ENCODE peak calls at places on chromosomes 12 and 14, in seven cellular contexts. G is K562, V is A549, H is HCT116, N is GM12878, U is HepG2, S is endothelial cell of umbilical vein. D is an unnamed sample.

GRCh38 chr14:40762685-40763084 is 844.0 kb upstream of the LRFN5 start:
- DNase-seq in H (no peak), V (no peak), G (no peak), S (no peak), U (no peak), N (no peak), D (no peak)

GRCh38 chr12:44525806-44526654 is 350.1 kb downstream of the NELL2 start:
- DNase-seq in G (no peak), U (peak; percentile 39), H (no peak), S (no peak), N (no peak), V (no peak), D (no peak)

GRCh38 chr14:76396714-76397187 is 20.8 kb downstream of the ESRRB start:
- DNase-seq in V (no peak), S (no peak), G (no peak), U (peak; percentile 85), H (no peak), N (no peak), D (no peak)

GRCh38 chr12:64801381-64801780 is 23.1 kb upstream of the TBC1D30 start:
- DNase-seq in U (no peak), H (no peak), S (peak; percentile 33), V (peak; percentile 45), G (no peak), N (no peak), D (no peak)

GRCh38 chr12:42648061-42648460 is 58.5 kb upstream of the PRICKLE1 start:
- DNase-seq in N (no peak), V (no peak), G (no peak), S (no peak), U (no peak), H (no peak), D (no peak)

GRCh38 chr12:26198742-26199141 is 3.4 kb downstream of the SSPN start:
- DNase-seq in N (no peak), H (no peak), V (no peak), U (no peak), G (no peak), S (no peak), D (no peak)

GRCh38 chr14:21475767-21476525 is 813 bp downstream of the RAB2B start:
- DNase-seq in V (no peak), N (no peak), G (peak; percentile 22), H (peak; percentile 18), S (no peak), U (peak; percentile 18), D (no peak)

GRCh38 chr14:34379809-34380147 is 82.3 kb downstream of the SPTSSA start:
- DNase-seq in U (no peak), S (no peak), N (no peak), V (no peak), G (no peak), H (no peak), D (no peak)

GRCh38 chr14:67137744-67138371 is 51.4 kb upstream of the GARIN2 start:
- DNase-seq in S (peak; percentile 9), U (no peak), H (no peak), N (no peak), V (peak; percentile 21), G (peak; percentile 5), D (peak; percentile 28)

GRCh38 chr12:43692064-43692463 is 66.5 kb downstream of the PUS7L start:
- DNase-seq in S (peak; percentile 52), U (no peak), N (no peak), V (no peak), G (peak; percentile 25), H (peak; percentile 4), D (peak; percentile 58)

GRCh38 chr12:91287753-91288152 is 105.1 kb upstream of the DCN start:
- DNase-seq in V (no peak), H (no peak), S (no peak), N (no peak), G (no peak), U (no peak), D (no peak)

GRCh38 chr12:97794335-97794734 is 331.7 kb downstream of the RMST start:
- DNase-seq in G (no peak), N (no peak), S (no peak), H (no peak), V (no peak), U (no peak), D (no peak)

GRCh38 chr12:13103391-13104033 is at the start of gene GSG1:
- DNase-seq in U (no peak), S (no peak), V (no peak), H (no peak), N (no peak), G (no peak), D (no peak)

GRCh38 chr14:73714656-73715081 is 485 bp upstream of the PNMA1 start:
- DNase-seq in H (no peak), N (no peak), G (peak; percentile 21), S (no peak), V (no peak), U (no peak), D (no peak)

GRCh38 chr12:10285919-10286318 is 21.8 kb upstream of the KLRD1 start:
- DNase-seq in H (no peak), V (no peak), G (no peak), S (no peak), N (no peak), U (no peak), D (no peak)

GRCh38 chr12:55728185-55728931 is 451 bp downstream of the CD63 start:
- DNase-seq in H (no peak), G (peak; percentile 65), N (no peak), V (peak; percentile 60), U (no peak), S (peak; percentile 61), D (peak; percentile 75)

GRCh38 chr12:29644536-29645162 is 139.1 kb downstream of the TMTC1 start:
- DNase-seq in V (no peak), N (no peak), G (no peak), H (no peak), S (no peak), U (no peak), D (no peak)

GRCh38 chr12:130632582-130633174 is 83.4 kb downstream of the RIMBP2 start:
- DNase-seq in S (no peak), U (no peak), H (no peak), V (no peak), G (no peak), N (no peak), D (no peak)

GRCh38 chr14:94372021-94372605 is 16.3 kb downstream of the SERPINA1 start:
- DNase-seq in S (no peak), V (no peak), U (no peak), G (peak; percentile 4), H (no peak), N (no peak), D (no peak)

GRCh38 chr14:25015761-25016160 is 34.2 kb downstream of the STXBP6 start:
- DNase-seq in U (peak; percentile 54), S (no peak), G (no peak), V (no peak), N (no peak), H (no peak), D (no peak)

GRCh38 chr14:68816183-68816942 is 23.5 kb upstream of the ZFP36L1 start:
- DNase-seq in V (peak; percentile 92), H (no peak), N (no peak), G (peak; percentile 87), U (peak; percentile 63), S (peak; percentile 89), D (peak; percentile 84)
- TF ChIP-seq POLR2A in V (peak; percentile 48), H (no peak), N (peak; percentile 80), G (peak; percentile 60), U (no peak), S (peak; percentile 46), D (no peak)

DNA sequence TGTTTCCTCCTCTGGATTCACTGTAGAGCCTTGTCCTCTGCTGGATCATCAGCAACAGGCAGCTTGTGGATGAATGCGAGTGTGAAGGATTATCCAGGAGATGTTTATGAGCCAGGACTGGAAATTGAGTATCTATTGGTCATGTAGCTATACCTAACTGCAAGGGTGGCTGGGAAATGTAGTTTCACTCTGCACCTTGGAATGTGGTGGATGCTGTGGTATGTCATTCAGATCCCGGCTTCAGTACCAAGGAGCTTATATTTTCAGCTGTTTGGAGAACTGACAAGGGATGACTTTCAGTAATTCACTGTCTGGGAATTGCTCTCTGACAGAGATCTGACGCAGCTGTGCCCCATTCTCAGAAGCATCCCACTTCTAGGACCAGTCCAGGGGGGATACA is 792.3 kb upstream of the NOVA1 start:
- DNase-seq in G (no peak), N (no peak), H (no peak), S (no peak), U (no peak), V (no peak), D (no peak)
- TF ChIP-seq MAX in G (no peak), N (no peak), H (no peak), S (no peak), U (no peak), V (no peak), D (no peak)

GRCh38 chr12:1662761-1663439 is 28.0 kb upstream of the ADIPOR2 start:
- DNase-seq in U (no peak), S (no peak), G (peak; percentile 76), N (no peak), H (peak; percentile 87), V (peak; percentile 91), D (no peak)
- TF ChIP-seq POLR2A in U (no peak), S (no peak), G (no peak), N (no peak), H (no peak), V (no peak), D (no peak)

GRCh38 chr12:6358886-6359285 is 16.5 kb downstream of the SCNN1A start:
- DNase-seq in V (no peak), N (no peak), G (no peak), H (no peak), S (no peak), U (no peak), D (peak; percentile 64)

GRCh38 chr12:6354539-6355393 is 12.9 kb upstream of the TNFRSF1A start:
- DNase-seq in H (no peak), G (no peak), V (no peak), S (no peak), N (no peak), U (no peak), D (no peak)

GRCh38 chr12:6356374-6356820 is 14.5 kb upstream of the TNFRSF1A start:
- DNase-seq in H (no peak), U (no peak), G (no peak), V (no peak), N (no peak), S (no peak), D (no peak)

GRCh38 chr12:6352198-6353173 is 10.6 kb upstream of the TNFRSF1A start:
- DNase-seq in S (peak; percentile 33), U (no peak), V (no peak), H (no peak), G (no peak), N (no peak), D (no peak)

DNA sequence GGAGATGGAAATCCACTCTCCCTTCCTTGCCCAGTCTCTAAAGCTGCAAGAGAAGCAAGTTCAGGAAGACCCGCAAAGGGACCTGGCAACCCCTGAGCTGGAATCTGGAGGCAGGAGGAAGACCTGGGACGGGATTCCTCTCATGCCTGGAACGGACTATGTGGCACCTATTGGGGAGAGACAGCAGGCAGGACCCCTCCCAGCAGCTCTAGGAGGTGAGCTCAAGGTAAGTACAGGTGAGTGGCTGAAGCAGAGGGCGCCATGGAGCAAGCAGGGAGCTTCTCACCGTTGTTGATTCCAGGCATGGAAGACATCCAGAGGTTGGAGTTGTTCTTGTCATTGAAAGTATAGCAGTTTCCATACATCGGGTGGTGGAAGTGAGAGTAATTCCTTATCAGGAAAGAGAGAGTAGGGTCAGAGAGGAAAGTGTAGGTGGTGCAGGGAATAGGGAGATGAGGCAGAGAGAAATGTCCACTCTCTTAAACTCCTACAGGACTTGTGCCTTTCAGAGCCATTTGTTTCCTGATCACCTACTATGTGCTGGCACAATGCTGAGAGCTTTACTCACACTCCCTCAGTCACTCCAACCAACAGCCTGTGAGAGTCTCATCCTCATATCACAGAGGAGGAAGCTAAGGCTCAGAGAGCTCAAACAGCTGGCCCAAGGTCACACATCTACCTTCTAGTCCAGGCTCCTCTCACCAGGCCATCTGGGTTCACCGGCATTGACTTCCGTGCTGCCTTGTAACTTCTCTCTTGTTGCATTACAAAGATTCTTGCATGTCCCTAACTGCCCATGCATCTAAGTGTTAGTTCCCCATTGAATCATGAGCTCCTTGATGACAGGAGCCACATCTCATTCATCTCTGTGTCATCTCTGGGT is 13.9 kb upstream of the TNFRSF1A start:
- DNase-seq in S (no peak), U (no peak), V (no peak), H (no peak), N (no peak), G (no peak), D (no peak)
- TF ChIP-seq MAX in S (no peak), U (no peak), V (no peak), H (no peak), N (no peak), G (no peak), D (no peak)